ENCODE peak calls at places on chromosomes 5 and 9, in eight cellular contexts. T, N, J, E, C, U, K and S are unnamed samples.

GRCh38 chr9:13410566-13411031 is 131.1 kb upstream of the MPDZ start:
- DNase-seq in T (no peak), N (no peak), J (no peak), E (no peak), C (no peak), U (no peak), K (no peak), S (peak; percentile 4)

GRCh38 chr5:74140409-74140808 is 500.1 kb downstream of the ENC1 start:
- DNase-seq in T (no peak), N (no peak), J (no peak), E (no peak), C (no peak), U (no peak), K (no peak), S (no peak)

GRCh38 chr9:100652850-100653249 is 75.0 kb downstream of the CAVIN4 start:
- DNase-seq in T (no peak), N (no peak), J (no peak), E (no peak), C (no peak), U (no peak), K (no peak), S (no peak)

GRCh38 chr5:98631311-98632054 is 142.0 kb upstream of the RGMB start:
- DNase-seq in T (no peak), N (no peak), J (no peak), E (no peak), C (no peak), U (no peak), K (no peak), S (no peak)

GRCh38 chr9:93258818-93259489 is 75.0 kb downstream of the WNK2 start:
- DNase-seq in T (no peak), N (peak; percentile 61), J (no peak), E (no peak), C (peak; percentile 48), U (peak; percentile 6), K (peak; percentile 25), S (no peak)

GRCh38 chr5:67350600-67351315 is 154.2 kb upstream of the CD180 start:
- DNase-seq in T (no peak), N (no peak), J (peak; percentile 67), E (no peak), C (no peak), U (peak; percentile 22), K (no peak), S (no peak)

GRCh38 chr5:179422840-179423523 is 77.7 kb upstream of the ADAMTS2 start:
- DNase-seq in T (no peak), N (no peak), J (no peak), E (no peak), C (peak; percentile 40), U (no peak), K (no peak), S (peak; percentile 42)

GRCh38 chr9:69719368-69719767 is 40.4 kb downstream of the PTAR1 start:
- DNase-seq in T (no peak), N (no peak), J (no peak), E (no peak), C (no peak), U (no peak), K (no peak), S (no peak)

GRCh38 chr5:91122663-91123062 is 260.5 kb downstream of the ARRDC3 start:
- DNase-seq in T (no peak), N (no peak), J (no peak), E (no peak), C (no peak), U (no peak), K (no peak), S (no peak)

GRCh38 chr9:114908104-114908621 is 22.2 kb downstream of the TNFSF8 start:
- DNase-seq in T (peak; percentile 80), N (no peak), J (no peak), E (no peak), C (no peak), U (no peak), K (no peak), S (peak; percentile 60)

GRCh38 chr5:123976393-123977029 is 464.5 kb downstream of the CSNK1G3 start:
- DNase-seq in T (no peak), N (no peak), J (no peak), E (no peak), C (no peak), U (no peak), K (no peak), S (no peak)

GRCh38 chr9:76756273-76756650 is 8.0 kb upstream of the PCA3 start:
- DNase-seq in T (peak; percentile 11), N (peak; percentile 77), J (peak; percentile 61), E (peak; percentile 11), C (no peak), U (peak; percentile 31), K (no peak), S (no peak)

GRCh38 chr9:117963493-117963892 is 259.3 kb downstream of the TLR4 start:
- DNase-seq in T (no peak), N (no peak), J (no peak), E (no peak), C (no peak), U (no peak), K (no peak), S (no peak)

GRCh38 chr5:81626524-81626923 is 124.4 kb downstream of the SSBP2 start:
- DNase-seq in T (peak; percentile 40), N (no peak), J (no peak), E (no peak), C (no peak), U (no peak), K (no peak), S (no peak)

GRCh38 chr5:171388816-171389168 is 1.1 kb downstream of the NPM1 start:
- DNase-seq in T (no peak), N (no peak), J (no peak), E (no peak), C (no peak), U (no peak), K (no peak), S (no peak)
- H3K4me1 ChIP-seq in T (peaks cover 35% of the 10 kb centered on the region), N (peaks cover 12% of the 10 kb centered on the region), J (peaks cover 4% of the 10 kb centered on the region), E (peaks cover 1% of the 10 kb centered on the region), C (peaks cover 31% of the 10 kb centered on the region), U (peaks cover 39% of the 10 kb centered on the region), K (peaks cover 15% of the 10 kb centered on the region), S (peaks cover 22% of the 10 kb centered on the region)

GRCh38 chr5:58184910-58185309 is 275.0 kb downstream of the PLK2 start:
- DNase-seq in T (no peak), N (no peak), J (no peak), E (no peak), C (no peak), U (no peak), K (no peak), S (peak; percentile 49)

GRCh38 chr5:58181578-58182286 is 278.2 kb downstream of the PLK2 start:
- DNase-seq in T (no peak), N (no peak), J (no peak), E (no peak), C (no peak), U (no peak), K (no peak), S (no peak)

GRCh38 chr5:58183078-58183885 is 276.6 kb downstream of the PLK2 start:
- DNase-seq in T (no peak), N (no peak), J (no peak), E (no peak), C (no peak), U (no peak), K (no peak), S (no peak)

GRCh38 chr5:58185397-58186195 is 274.3 kb downstream of the PLK2 start:
- DNase-seq in T (no peak), N (no peak), J (no peak), E (no peak), C (no peak), U (no peak), K (no peak), S (no peak)

GRCh38 chr5:58182287-58182841 is 277.5 kb downstream of the PLK2 start:
- DNase-seq in T (no peak), N (no peak), J (no peak), E (no peak), C (no peak), U (no peak), K (no peak), S (no peak)
- H3K4me1 ChIP-seq in T (peaks cover 62% of the 10 kb centered on the region), N (no peaks in the 10 kb centered on the region), J (no peaks in the 10 kb centered on the region), E (peaks cover 6% of the 10 kb centered on the region), C (no peaks in the 10 kb centered on the region), U (no peaks in the 10 kb centered on the region), K (no peaks in the 10 kb centered on the region), S (peaks cover 23% of the 10 kb centered on the region)

GRCh38 chr5:55991768-55992486 is 2.8 kb downstream of the IL6ST start:
- DNase-seq in T (no peak), N (no peak), J (no peak), E (no peak), C (no peak), U (no peak), K (no peak), S (no peak)
- H3K4me1 ChIP-seq in T (peaks cover 43% of the 10 kb centered on the region), N (peaks cover 5% of the 10 kb centered on the region), J (peaks cover 2% of the 10 kb centered on the region), E (no peaks in the 10 kb centered on the region), C (peaks cover 25% of the 10 kb centered on the region), U (peaks cover 63% of the 10 kb centered on the region), K (peaks cover 48% of the 10 kb centered on the region), S (peaks cover 20% of the 10 kb centered on the region)

GRCh38 chr5:96714951-96715451 is 52.8 kb downstream of the CAST start:
- DNase-seq in T (peak; percentile 38), N (no peak), J (no peak), E (peak; percentile 31), C (no peak), U (peak; percentile 75), K (peak; percentile 63), S (no peak)

GRCh38 chr5:96709152-96709821 is 47.1 kb downstream of the CAST start:
- DNase-seq in T (no peak), N (no peak), J (no peak), E (no peak), C (no peak), U (no peak), K (no peak), S (no peak)

GRCh38 chr5:96714450-96714849 is 52.3 kb downstream of the CAST start:
- DNase-seq in T (no peak), N (no peak), J (no peak), E (no peak), C (no peak), U (no peak), K (no peak), S (no peak)

GRCh38 chr5:96708600-96708999 is 46.4 kb downstream of the CAST start:
- DNase-seq in T (no peak), N (no peak), J (no peak), E (no peak), C (no peak), U (no peak), K (no peak), S (no peak)

GRCh38 chr5:96712100-96712746 is 50.0 kb downstream of the CAST start:
- DNase-seq in T (no peak), N (no peak), J (no peak), E (no peak), C (no peak), U (no peak), K (no peak), S (no peak)
- H3K4me1 ChIP-seq in T (peaks cover 36% of the 10 kb centered on the region), N (peaks cover 14% of the 10 kb centered on the region), J (peaks cover 5% of the 10 kb centered on the region), E (no peaks in the 10 kb centered on the region), C (peaks cover 56% of the 10 kb centered on the region), U (peaks cover 52% of the 10 kb centered on the region), K (peaks cover 33% of the 10 kb centered on the region), S (peaks cover 14% of the 10 kb centered on the region)

GRCh38 chr5:88256037-88256436 is 12.6 kb downstream of the TMEM161B start:
- DNase-seq in T (no peak), N (no peak), J (no peak), E (no peak), C (no peak), U (no peak), K (no peak), S (no peak)
- H3K4me1 ChIP-seq in T (no peaks in the 10 kb centered on the region), N (no peaks in the 10 kb centered on the region), J (peaks cover 2% of the 10 kb centered on the region), E (no peaks in the 10 kb centered on the region), C (no peaks in the 10 kb centered on the region), U (no peaks in the 10 kb centered on the region), K (no peaks in the 10 kb centered on the region), S (no peaks in the 10 kb centered on the region)